ENCODE peak calls at places on chromosome 10, in eight cellular contexts. P is stimulated activated CD8-positive, alpha-beta memory T cell treated with anti-CD3 and anti-CD28 coated beads, Interleukin-12 subunit alpha, Interleukin-12 subunit beta, amount 100 ng/mL, for 4 hours; H is smooth muscle cell of the brain vasculature; L is AG09319; V is fibroblast of lung; Y is non-pigmented ciliary epithelial cell; W is mesothelial cell of epicardium; R is cardiac muscle cell. N is an unnamed sample.

GRCh38 chr10:125023862-125024495 is 82.1 kb downstream of the ZRANB1 start:
- DNase-seq in R (no peak), V (no peak), L (no peak), W (no peak), H (no peak), P (no peak), Y (no peak), N (no peak)

GRCh38 chr10:63437334-63437949 is 28.3 kb downstream of the JMJD1C start:
- DNase-seq in H (no peak), Y (no peak), V (peak; percentile 71), L (no peak), P (no peak), W (no peak), R (no peak), N (no peak)

GRCh38 chr10:79930751-79931150 is 18.2 kb downstream of the SFTPD start:
- DNase-seq in L (no peak), R (no peak), P (no peak), V (no peak), W (no peak), H (no peak), Y (no peak), N (no peak)

GRCh38 chr10:112741830-112742402 is 208.1 kb upstream of the TCF7L2 start:
- DNase-seq in W (no peak), V (no peak), P (no peak), L (no peak), H (no peak), Y (no peak), R (no peak), N (no peak)

GRCh38 chr10:24242562-24242961 is 33.6 kb downstream of the KIAA1217 start:
- DNase-seq in L (no peak), W (no peak), P (no peak), R (no peak), H (no peak), Y (no peak), V (peak; percentile 49), N (no peak)

GRCh38 chr10:80538481-80539185 is 931 bp downstream of the SH2D4B start:
- DNase-seq in P (no peak), Y (no peak), L (no peak), R (no peak), W (peak; percentile 34), H (no peak), V (no peak), N (no peak)

GRCh38 chr10:33134011-33134751 is 176.2 kb upstream of the ITGB1 start:
- DNase-seq in W (no peak), Y (no peak), R (peak; percentile 81), V (peak; percentile 99), H (no peak), P (peak; percentile 60), L (peak; percentile 44), N (peak; percentile 78)

GRCh38 chr10:75049316-75050285 is 61.9 kb upstream of the SAMD8 start:
- DNase-seq in P (no peak), H (no peak), Y (no peak), L (no peak), R (peak; percentile 43), W (no peak), V (no peak), N (no peak)

GRCh38 chr10:28910960-28911359 is 233.6 kb downstream of the BAMBI start:
- DNase-seq in L (no peak), V (peak; percentile 86), R (peak; percentile 73), H (no peak), P (no peak), Y (no peak), W (no peak), N (no peak)

GRCh38 chr10:93261961-93262610 is 188.4 kb downstream of the CYP26A1 start:
- DNase-seq in Y (peak; percentile 35), P (no peak), H (no peak), R (peak; percentile 38), L (no peak), W (no peak), V (peak; percentile 63), N (no peak)

GRCh38 chr10:50522908-50523307 is 100.8 kb downstream of the SGMS1 start:
- DNase-seq in R (no peak), W (no peak), H (no peak), Y (no peak), L (no peak), V (no peak), P (no peak), N (no peak)

GRCh38 chr10:42781893-42782445 is 626 bp upstream of the BMS1 start:
- DNase-seq in R (peak; percentile 23), W (no peak), L (no peak), V (peak; percentile 3), P (no peak), Y (no peak), H (no peak), N (no peak)

GRCh38 chr10:90718185-90718584 is 139.7 kb downstream of the HTR7 start:
- DNase-seq in V (peak; percentile 10), H (no peak), R (peak; percentile 38), L (no peak), Y (no peak), P (no peak), W (no peak), N (no peak)

GRCh38 chr10:69866246-69866687 is 64.6 kb downstream of the COL13A1 start:
- DNase-seq in H (no peak), P (no peak), R (no peak), Y (no peak), L (no peak), W (no peak), V (no peak), N (no peak)

GRCh38 chr10:132482090-132482489 is 55.5 kb upstream of the INPP5A start:
- DNase-seq in P (no peak), R (peak; percentile 87), Y (peak; percentile 63), H (peak; percentile 54), W (no peak), L (no peak), V (peak; percentile 86), N (no peak)

GRCh38 chr10:12846718-12847117 is 154.8 kb downstream of the CCDC3 start:
- DNase-seq in R (peak; percentile 83), H (no peak), Y (no peak), W (no peak), P (no peak), V (peak; percentile 31), L (no peak), N (no peak)

GRCh38 chr10:110684800-110685446 is 40.8 kb downstream of the RBM20 start:
- DNase-seq in W (no peak), R (peak; percentile 41), H (no peak), L (no peak), Y (no peak), P (no peak), V (peak; percentile 64), N (no peak)

GRCh38 chr10:122407375-122408125 is 33.0 kb downstream of the PLEKHA1 start:
- DNase-seq in H (no peak), R (peak; percentile 17), L (no peak), P (peak; percentile 31), V (peak; percentile 21), Y (peak; percentile 30), W (no peak), N (no peak)

GRCh38 chr10:3805227-3805790 is 20.3 kb upstream of the KLF6 start:
- DNase-seq in W (no peak), V (peak; percentile 89), Y (no peak), H (no peak), L (no peak), P (no peak), R (peak; percentile 71), N (peak; percentile 47)

GRCh38 chr10:126240483-126240882 is 147.8 kb downstream of the ADAM12 start:
- DNase-seq in L (no peak), P (no peak), V (no peak), R (no peak), W (no peak), Y (no peak), H (peak; percentile 71), N (no peak)

GRCh38 chr10:24926549-24926948 is 25.9 kb downstream of the PRTFDC1 start:
- DNase-seq in Y (no peak), P (no peak), H (no peak), L (no peak), W (no peak), V (no peak), R (no peak), N (no peak)

GRCh38 chr10:3127921-3128320 is 44.7 kb downstream of the PITRM1 start:
- DNase-seq in Y (no peak), R (no peak), W (no peak), H (no peak), V (no peak), L (no peak), P (no peak), N (no peak)

GRCh38 chr10:102231357-102232318 is 5.5 kb downstream of the ELOVL3 start:
- DNase-seq in V (no peak), H (no peak), R (peak; percentile 33), Y (no peak), P (no peak), W (peak; percentile 47), L (no peak), N (peak; percentile 74)

GRCh38 chr10:119005377-119006043 is 24.0 kb upstream of the NANOS1 start:
- DNase-seq in R (peak; percentile 26), L (no peak), P (no peak), W (no peak), Y (no peak), H (no peak), V (peak; percentile 49), N (no peak)

GRCh38 chr10:116888380-116889055 is 39.2 kb downstream of the ENO4 start:
- DNase-seq in W (no peak), R (peak; percentile 83), Y (peak; percentile 52), H (no peak), P (no peak), V (peak; percentile 90), L (peak; percentile 30), N (no peak)

GRCh38 chr10:118958984-118959916 is 70.3 kb upstream of the NANOS1 start:
- DNase-seq in Y (no peak), L (peak; percentile 44), P (no peak), H (no peak), W (peak; percentile 19), R (peak; percentile 84), V (peak; percentile 53), N (no peak)

GRCh38 chr10:44756235-44756634 is 154.9 kb upstream of the TMEM72 start:
- DNase-seq in P (no peak), H (no peak), R (peak; percentile 17), Y (no peak), V (peak; percentile 99), W (no peak), L (no peak), N (no peak)

GRCh38 chr10:17200885-17201164 is 647 bp downstream of the TRDMT1 start:
- DNase-seq in L (no peak), R (peak; percentile 57), H (no peak), Y (no peak), P (no peak), W (no peak), V (peak; percentile 63), N (peak; percentile 16)

GRCh38 chr10:42866115-42866995 is 83.8 kb downstream of the BMS1 start:
- DNase-seq in H (peak; percentile 36), P (peak; percentile 7), W (peak; percentile 84), Y (peak; percentile 1), R (peak; percentile 82), L (peak; percentile 32), V (peak; percentile 61), N (peak; percentile 51)

GRCh38 chr10:132518572-132519381 is 18.8 kb upstream of the INPP5A start:
- DNase-seq in H (no peak), R (no peak), W (peak; percentile 69), L (no peak), P (no peak), Y (no peak), V (no peak), N (no peak)

GRCh38 chr10:69787681-69788080 is 14.0 kb upstream of the COL13A1 start:
- DNase-seq in P (no peak), W (no peak), L (no peak), V (no peak), Y (no peak), R (no peak), H (no peak), N (no peak)

GRCh38 chr10:119270893-119271361 is 63.6 kb downstream of the GRK5 start:
- DNase-seq in W (no peak), V (peak; percentile 41), Y (no peak), H (no peak), P (peak; percentile 28), R (peak; percentile 85), L (no peak), N (peak; percentile 23)

GRCh38 chr10:72243822-72244437 is 27.9 kb upstream of the ASCC1 start:
- DNase-seq in H (peak; percentile 75), Y (peak; percentile 60), P (no peak), R (peak; percentile 98), V (peak; percentile 79), W (peak; percentile 55), L (peak; percentile 94), N (no peak)

N was measured in activated naive CD4-positive, alpha-beta T cell treated with anti-CD3 and anti-CD28 coated beads, Interleukin-2, amount 50 U/mL, for 16 hours.